ENCODE peak calls at places on chromosomes 6 and 20, in five cellular contexts. One of them, this sample, is unnamed.

GRCh38 chr20:45419188-45420091 is 3.5 kb downstream of the PIGT start:
- DNase-seq in GM03348: peak
- DNase-seq in Daoy: peak
- DNase-seq in dorsolateral prefrontal cortex: peak
- DNase-seq in left lung: peak
- DNase-seq in this sample: peak

GRCh38 chr6:138869343-138869742 is 73.5 kb downstream of the ECT2L start:
- DNase-seq in GM03348: no peak
- DNase-seq in Daoy: peak
- DNase-seq in dorsolateral prefrontal cortex: peak
- DNase-seq in left lung: no peak
- DNase-seq in this sample: no peak

GRCh38 chr20:23419995-23420901 is 1.0 kb downstream of the NAPB start:
- DNase-seq in GM03348: peak
- DNase-seq in Daoy: peak
- DNase-seq in dorsolateral prefrontal cortex: no peak
- DNase-seq in left lung: peak
- DNase-seq in this sample: peak

GRCh38 chr6:8983202-8983688 is 547.9 kb upstream of the SLC35B3 start:
- DNase-seq in GM03348: peak
- DNase-seq in Daoy: peak
- DNase-seq in dorsolateral prefrontal cortex: peak
- DNase-seq in left lung: peak
- DNase-seq in this sample: peak

GRCh38 chr6:12751694-12752304 is 35.2 kb downstream of the PHACTR1 start:
- DNase-seq in GM03348: peak
- DNase-seq in Daoy: peak
- DNase-seq in dorsolateral prefrontal cortex: no peak
- DNase-seq in left lung: peak
- DNase-seq in this sample: peak

GRCh38 chr6:166173292-166173951 is 5.8 kb upstream of the TBXT start:
- DNase-seq in GM03348: no peak
- DNase-seq in Daoy: peak
- DNase-seq in dorsolateral prefrontal cortex: no peak
- DNase-seq in left lung: no peak
- DNase-seq in this sample: peak

GRCh38 chr6:142322504-142323198 is 20.8 kb downstream of the ADGRG6 start:
- DNase-seq in GM03348: no peak
- DNase-seq in Daoy: no peak
- DNase-seq in dorsolateral prefrontal cortex: no peak
- DNase-seq in left lung: no peak
- DNase-seq in this sample: no peak

GRCh38 chr20:57774111-57774880 is 64.5 kb upstream of the PMEPA1 start:
- DNase-seq in GM03348: no peak
- DNase-seq in Daoy: no peak
- DNase-seq in dorsolateral prefrontal cortex: no peak
- DNase-seq in left lung: no peak
- DNase-seq in this sample: no peak

GRCh38 chr20:36153754-36154695 is 515 bp upstream of the EPB41L1 start:
- DNase-seq in GM03348: peak
- DNase-seq in Daoy: peak
- DNase-seq in dorsolateral prefrontal cortex: peak
- DNase-seq in left lung: peak
- DNase-seq in this sample: peak

GRCh38 chr6:7201732-7202541 is 94.2 kb downstream of the RREB1 start:
- DNase-seq in GM03348: no peak
- DNase-seq in Daoy: no peak
- DNase-seq in dorsolateral prefrontal cortex: peak
- DNase-seq in left lung: peak
- DNase-seq in this sample: no peak

GRCh38 chr6:36827261-36828079 is 11.8 kb downstream of the CPNE5 start:
- DNase-seq in GM03348: peak
- DNase-seq in Daoy: peak
- DNase-seq in dorsolateral prefrontal cortex: no peak
- DNase-seq in left lung: peak
- DNase-seq in this sample: peak

GRCh38 chr6:158810149-158811095 is 8.7 kb downstream of the EZR start:
- DNase-seq in GM03348: no peak
- DNase-seq in Daoy: no peak
- DNase-seq in dorsolateral prefrontal cortex: no peak
- DNase-seq in left lung: no peak
- DNase-seq in this sample: no peak

GRCh38 chr20:15756401-15756800 is 816.8 kb downstream of the KIF16B start:
- DNase-seq in GM03348: no peak
- DNase-seq in Daoy: no peak
- DNase-seq in dorsolateral prefrontal cortex: no peak
- DNase-seq in left lung: no peak
- DNase-seq in this sample: no peak

GRCh38 chr20:33263784-33264183 is 19.2 kb upstream of the BPIFB1 start:
- DNase-seq in GM03348: no peak
- DNase-seq in Daoy: no peak
- DNase-seq in dorsolateral prefrontal cortex: no peak
- DNase-seq in left lung: no peak
- DNase-seq in this sample: no peak

GRCh38 chr6:1311400-1312192 is at the start of gene FOXQ1:
- DNase-seq in GM03348: peak
- DNase-seq in Daoy: peak
- DNase-seq in dorsolateral prefrontal cortex: peak
- DNase-seq in left lung: peak
- DNase-seq in this sample: peak

GRCh38 chr6:157561037-157561790 is 180.2 kb downstream of the ZDHHC14 start:
- DNase-seq in GM03348: no peak
- DNase-seq in Daoy: no peak
- DNase-seq in dorsolateral prefrontal cortex: no peak
- DNase-seq in left lung: no peak
- DNase-seq in this sample: no peak

GRCh38 chr20:56348306-56348695 is 10.5 kb upstream of the FAM210B start:
- DNase-seq in GM03348: no peak
- DNase-seq in Daoy: no peak
- DNase-seq in dorsolateral prefrontal cortex: no peak
- DNase-seq in left lung: no peak
- DNase-seq in this sample: peak

GRCh38 chr20:33724439-33725094 is 4.5 kb upstream of the PXMP4 start:
- DNase-seq in GM03348: no peak
- DNase-seq in Daoy: no peak
- DNase-seq in dorsolateral prefrontal cortex: no peak
- DNase-seq in left lung: peak
- DNase-seq in this sample: peak

GRCh38 chr20:3011752-3012151 is 31.7 kb upstream of the GNRH2 start:
- DNase-seq in GM03348: no peak
- DNase-seq in Daoy: no peak
- DNase-seq in dorsolateral prefrontal cortex: no peak
- DNase-seq in left lung: no peak
- DNase-seq in this sample: no peak

GRCh38 chr6:89972024-89972381 is 77.7 kb downstream of the GJA10 start:
- DNase-seq in GM03348: no peak
- DNase-seq in Daoy: no peak
- DNase-seq in dorsolateral prefrontal cortex: no peak
- DNase-seq in left lung: no peak
- DNase-seq in this sample: no peak

GRCh38 chr20:35463455-35464300 is 8.3 kb downstream of the CEP250 start:
- DNase-seq in GM03348: peak
- DNase-seq in Daoy: peak
- DNase-seq in dorsolateral prefrontal cortex: no peak
- DNase-seq in left lung: no peak
- DNase-seq in this sample: peak

GRCh38 chr6:156980948-156981347 is 203.8 kb downstream of the ARID1B start:
- DNase-seq in GM03348: no peak
- DNase-seq in Daoy: no peak
- DNase-seq in dorsolateral prefrontal cortex: no peak
- DNase-seq in left lung: no peak
- DNase-seq in this sample: no peak

GRCh38 chr6:42690872-42691271 is 31.5 kb downstream of the PRPH2 start:
- DNase-seq in GM03348: no peak
- DNase-seq in Daoy: no peak
- DNase-seq in dorsolateral prefrontal cortex: no peak
- DNase-seq in left lung: no peak
- DNase-seq in this sample: no peak

GRCh38 chr20:49747707-49748524 is 34.2 kb upstream of the B4GALT5 start:
- DNase-seq in GM03348: peak
- DNase-seq in Daoy: peak
- DNase-seq in dorsolateral prefrontal cortex: peak
- DNase-seq in left lung: peak
- DNase-seq in this sample: peak